ENCODE peak calls at places on chromosomes 4 and X, in four cellular contexts. Z, N, U and P are unnamed samples.

GRCh38 chrX:134622813-134623185 is 35.5 kb downstream of the PLAC1 start:
- DNase-seq in Z (no peak), N (no peak), U (no peak), P (no peak)

GRCh38 chr4:145842224-145842887 is 96.3 kb downstream of the ZNF827 start:
- DNase-seq in Z (no peak), N (no peak), U (no peak), P (no peak)

GRCh38 chrX:112839856-112840255 is 775 bp downstream of the AMOT start:
- DNase-seq in Z (no peak), N (peak), U (no peak), P (no peak)

GRCh38 chrX:136260801-136261200 is 9.6 kb upstream of the MAP7D3 start:
- DNase-seq in Z (peak), N (no peak), U (no peak), P (no peak)

GRCh38 chr4:117429061-117429460 is 343.7 kb upstream of the TRAM1L1 start:
- DNase-seq in Z (no peak), N (no peak), U (no peak), P (no peak)

GRCh38 chrX:150574824-150575409 is 6.5 kb downstream of the MTM1 start:
- DNase-seq in Z (no peak), N (no peak), U (no peak), P (no peak)

GRCh38 chr4:21593268-21594002 is 355.1 kb downstream of the KCNIP4 start:
- DNase-seq in Z (no peak), N (no peak), U (no peak), P (peak)

GRCh38 chr4:21688596-21689265 is 259.8 kb downstream of the KCNIP4 start:
- DNase-seq in Z (no peak), N (no peak), U (no peak), P (no peak)

GRCh38 chr4:1633993-1634392 is 50.1 kb downstream of the FAM53A start:
- DNase-seq in Z (no peak), N (no peak), U (no peak), P (no peak)

GRCh38 chr4:79466621-79467020 is 58.6 kb upstream of the GK2 start:
- DNase-seq in Z (no peak), N (no peak), U (no peak), P (no peak)

GRCh38 chr4:154045086-154045485 is 256.2 kb upstream of the SFRP2 start:
- DNase-seq in Z (no peak), N (no peak), U (no peak), P (no peak)

GRCh38 chr4:37101686-37102085 is 142.9 kb upstream of the NWD2 start:
- DNase-seq in Z (no peak), N (no peak), U (no peak), P (no peak)

GRCh38 chrX:118239471-118239870 is 106.4 kb upstream of the WDR44 start:
- DNase-seq in Z (peak), N (no peak), U (no peak), P (no peak)

GRCh38 chrX:75226280-75226679 is 47.6 kb upstream of the UPRT start:
- DNase-seq in Z (no peak), N (no peak), U (no peak), P (no peak)

GRCh38 chrX:431032-431431 is 44.3 kb upstream of the PPP2R3B start:
- DNase-seq in Z (no peak), N (no peak), U (no peak), P (no peak)

GRCh38 chr4:120844528-120844921 is 78.0 kb downstream of the PRDM5 start:
- DNase-seq in Z (no peak), N (no peak), U (no peak), P (no peak)

GRCh38 chr4:7223566-7223965 is 31.2 kb downstream of the SORCS2 start:
- DNase-seq in Z (no peak), N (no peak), U (no peak), P (no peak)

GRCh38 chr4:78776729-78777555 is 792 bp downstream of the BMP2K start:
- DNase-seq in Z (peak), N (peak), U (no peak), P (peak)

GRCh38 chr4:68476191-68476590 is 28.9 kb downstream of the TMPRSS11E start:
- DNase-seq in Z (no peak), N (no peak), U (no peak), P (no peak)

GRCh38 chr4:164442167-164442566 is 311.8 kb upstream of the SMIM31 start:
- DNase-seq in Z (peak), N (no peak), U (no peak), P (no peak)

GRCh38 chr4:52932586-52933482 is 70.7 kb downstream of the RASL11B start:
- DNase-seq in Z (peak), N (no peak), U (no peak), P (no peak)

GRCh38 chr4:71270901-71271300 is 67.9 kb upstream of the SLC4A4 start:
- DNase-seq in Z (peak), N (peak), U (no peak), P (no peak)

GRCh38 chr4:57034571-57034970 is 55.9 kb downstream of the POLR2B start:
- DNase-seq in Z (no peak), N (no peak), U (no peak), P (no peak)

GRCh38 chr4:56637154-56637553 is 43.9 kb downstream of the HOPX start:
- DNase-seq in Z (no peak), N (no peak), U (no peak), P (no peak)

GRCh38 chr4:252065-252601 is 53.1 kb downstream of the ZNF732 start:
- DNase-seq in Z (no peak), N (no peak), U (no peak), P (no peak)
- H3K4me3 ChIP-seq in Z (no peak), N (no peak), U (no peak), P (no peak)

GRCh38 chr4:99317354-99317753 is 3.8 kb downstream of the ADH1B start:
- DNase-seq in Z (no peak), N (no peak), U (no peak), P (no peak)

GRCh38 chr4:99324361-99324760 is 3.2 kb upstream of the ADH1B start:
- DNase-seq in Z (no peak), N (no peak), U (no peak), P (no peak)

GRCh38 chr4:99323761-99324160 is 2.6 kb upstream of the ADH1B start:
- DNase-seq in Z (peak), N (no peak), U (no peak), P (no peak)

GRCh38 chr4:99324978-99325377 is 3.8 kb upstream of the ADH1B start:
- DNase-seq in Z (peak), N (no peak), U (peak), P (no peak)

DNA sequence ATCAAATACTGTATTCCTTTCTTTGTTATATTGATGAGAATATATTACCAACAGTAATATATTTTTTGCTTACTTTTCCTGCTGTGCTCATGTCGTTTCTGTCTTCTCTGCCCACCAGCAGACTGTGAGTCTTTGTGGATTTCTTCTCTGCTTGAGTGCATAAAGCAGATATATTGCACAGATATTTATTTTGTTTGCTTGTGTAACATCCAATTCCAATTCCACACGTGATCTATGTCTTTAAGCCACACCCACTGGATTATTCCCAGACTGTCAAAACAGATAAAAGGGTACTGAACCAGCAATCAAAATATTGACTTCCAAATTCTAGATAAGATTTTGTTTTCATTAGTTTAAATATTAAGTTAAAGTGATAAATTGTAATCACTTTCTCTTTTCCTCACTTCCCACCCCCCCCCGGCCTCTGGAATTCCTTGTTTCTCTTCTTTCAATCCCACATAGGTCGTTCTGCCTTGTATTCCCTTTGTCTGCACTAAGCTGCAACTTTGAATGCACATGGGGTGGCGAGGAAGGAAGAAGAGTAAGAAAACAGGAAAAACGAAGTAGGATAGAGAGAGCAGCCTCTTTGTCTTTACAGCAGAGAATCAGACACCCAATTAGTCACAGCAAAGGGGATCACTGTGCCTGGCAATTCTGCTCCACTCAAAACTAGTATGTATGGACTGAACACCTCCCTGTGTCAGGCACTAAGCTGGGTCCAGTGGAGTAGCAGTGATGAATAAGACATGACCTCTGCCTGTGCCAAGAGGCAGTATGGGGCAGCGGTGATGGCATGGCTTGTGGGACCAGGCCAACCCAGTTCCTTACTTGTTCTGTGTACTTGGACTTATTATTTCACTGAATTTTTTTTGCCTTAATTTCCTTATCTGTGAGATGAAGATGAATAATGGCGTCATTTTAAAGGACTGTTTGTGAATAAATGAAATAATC is at the start of gene ADH1B:
- DNase-seq in Z (no peak), N (no peak), U (no peak), P (no peak)
- H3K4me3 ChIP-seq in Z (peak), N (no peak), U (peak), P (no peak)

DNA sequence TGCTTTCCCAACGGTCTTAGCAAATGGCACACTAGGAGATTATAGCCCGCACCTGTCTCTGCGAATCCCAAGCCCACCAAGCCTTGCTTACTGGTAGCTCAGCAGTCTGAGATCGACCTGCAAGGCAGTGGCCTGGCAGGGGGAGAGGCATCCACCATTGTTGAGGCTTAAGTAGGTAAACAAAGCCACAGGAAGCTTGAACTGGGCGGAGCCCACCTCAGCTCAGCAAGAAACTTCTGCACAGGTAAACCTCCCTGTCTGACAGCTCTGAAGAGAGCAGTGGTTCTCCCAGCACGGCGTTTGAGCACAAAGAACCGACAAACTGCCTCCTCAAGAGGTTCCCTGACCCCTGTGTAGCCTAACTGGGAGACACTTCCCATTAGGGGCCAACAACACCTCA is 42.8 kb downstream of the BRWD3 start:
- DNase-seq in Z (no peak), N (no peak), U (no peak), P (no peak)
- H3K4me3 ChIP-seq in Z (no peak), N (no peak), U (no peak), P (no peak)

GRCh38 chr4:184727430-184727829 is 6.5 kb downstream of the CENPU start:
- DNase-seq in Z (no peak), N (no peak), U (no peak), P (no peak)
- H3K4me3 ChIP-seq in Z (no peak), N (no peak), U (no peak), P (no peak)

GRCh38 chr4:186918466-186918865 is 194.8 kb upstream of the FAT1 start:
- DNase-seq in Z (no peak), N (no peak), U (no peak), P (no peak)
- H3K4me3 ChIP-seq in Z (no peak), N (no peak), U (no peak), P (no peak)

GRCh38 chrX:21747523-21747922 is 10.4 kb downstream of the SMPX start:
- DNase-seq in Z (no peak), N (no peak), U (no peak), P (peak)
- H3K4me3 ChIP-seq in Z (no peak), N (no peak), U (no peak), P (no peak)

DNA sequence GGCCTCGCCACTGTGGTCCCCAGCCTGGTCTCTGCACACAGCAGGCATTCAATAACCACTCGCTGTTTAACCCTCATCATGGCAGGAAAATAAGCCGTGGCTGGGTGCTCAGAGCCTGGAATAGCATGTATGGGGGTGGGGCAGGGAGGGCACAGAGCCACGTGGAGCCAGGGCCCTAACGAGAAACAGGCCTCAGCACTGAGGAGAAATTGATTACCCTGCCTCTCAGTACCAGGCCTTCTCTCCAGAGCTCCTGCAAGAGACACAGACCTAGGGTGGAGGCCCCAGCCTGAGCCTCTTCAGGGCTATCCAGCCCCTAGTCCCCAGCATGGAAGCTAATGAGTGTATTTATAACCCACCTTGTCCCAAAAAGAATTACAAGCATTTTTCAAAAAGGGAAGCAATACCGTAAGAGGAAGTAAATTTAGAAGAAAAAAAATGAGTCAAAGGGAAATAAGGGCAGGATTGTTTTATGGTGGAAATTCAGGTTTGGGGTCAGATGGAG is 102.1 kb upstream of the RBPJ start:
- DNase-seq in Z (no peak), N (no peak), U (no peak), P (no peak)
- H3K4me3 ChIP-seq in Z (no peak), N (no peak), U (no peak), P (no peak)

GRCh38 chr4:81031389-81032173 is 1.1 kb downstream of the BMP3 start:
- DNase-seq in Z (no peak), N (no peak), U (no peak), P (no peak)
- H3K4me3 ChIP-seq in Z (peak), N (no peak), U (peak), P (peak)